ENCODE peak calls at places on chromosomes 6 and 20, in ten cellular contexts. E, B, C, W, I, J, D, T, U and P are unnamed samples. For H3K4me1, the result is how much of the 10 kb centered on the place peaks cover.

GRCh38 chr6:124795879-124796838 is 166.1 kb upstream of the RNF217 start:
- DNase-seq in E (peak), B (no peak), C (no peak), W (no peak), I (peak), J (no peak), D (no peak), T (peak), U (no peak), P (no peak)

GRCh38 chr20:43538855-43539700 is 19.7 kb upstream of the SGK2 start:
- DNase-seq in E (no peak), B (no peak), C (no peak), W (no peak), I (no peak), J (no peak), D (peak), T (no peak), U (no peak), P (no peak)

GRCh38 chr20:48771542-48771941 is 56.3 kb downstream of the PREX1 start:
- DNase-seq in E (no peak), B (no peak), C (no peak), W (no peak), I (no peak), J (no peak), D (no peak), T (no peak), U (no peak), P (no peak)

GRCh38 chr6:32845381-32845884 is 1.6 kb upstream of the PSMB8 start:
- DNase-seq in E (no peak), B (no peak), C (no peak), W (no peak), I (no peak), J (peak), D (no peak), T (peak), U (no peak), P (no peak)

GRCh38 chr6:16688984-16689636 is 72.2 kb downstream of the ATXN1 start:
- DNase-seq in E (no peak), B (no peak), C (no peak), W (no peak), I (no peak), J (no peak), D (no peak), T (no peak), U (no peak), P (peak)

GRCh38 chr6:139568157-139568955 is 193.9 kb upstream of the CITED2 start:
- DNase-seq in E (no peak), B (no peak), C (no peak), W (no peak), I (no peak), J (no peak), D (no peak), T (no peak), U (no peak), P (no peak)

GRCh38 chr6:91704531-91704930 is 1117.7 kb upstream of the MAP3K7 start:
- DNase-seq in E (no peak), B (no peak), C (no peak), W (no peak), I (no peak), J (no peak), D (no peak), T (no peak), U (no peak), P (no peak)

GRCh38 chr6:118198746-118199145 is 291.7 kb downstream of the SLC35F1 start:
- DNase-seq in E (no peak), B (no peak), C (no peak), W (no peak), I (no peak), J (no peak), D (no peak), T (no peak), U (no peak), P (no peak)

GRCh38 chr6:135692426-135692825 is 159.1 kb upstream of the PDE7B start:
- DNase-seq in E (no peak), B (no peak), C (no peak), W (no peak), I (no peak), J (no peak), D (no peak), T (no peak), U (no peak), P (no peak)

GRCh38 chr20:64196831-64197418 is 32.7 kb downstream of the MYT1 start:
- DNase-seq in E (no peak), B (no peak), C (no peak), W (no peak), I (no peak), J (no peak), D (no peak), T (no peak), U (no peak), P (no peak)

GRCh38 chr6:7431594-7432390 is 42.2 kb downstream of the RIOK1 start:
- DNase-seq in E (no peak), B (no peak), C (no peak), W (no peak), I (no peak), J (no peak), D (no peak), T (no peak), U (no peak), P (no peak)

GRCh38 chr20:24493661-24494459 is 24.4 kb downstream of the SYNDIG1 start:
- DNase-seq in E (no peak), B (no peak), C (no peak), W (no peak), I (no peak), J (no peak), D (no peak), T (no peak), U (no peak), P (no peak)

GRCh38 chr6:27281105-27281539 is 31.0 kb downstream of the POM121L2 start:
- DNase-seq in E (no peak), B (no peak), C (no peak), W (no peak), I (no peak), J (no peak), D (no peak), T (no peak), U (no peak), P (no peak)

GRCh38 chr6:138673317-138674014 is 100.1 kb upstream of the CCDC28A start:
- DNase-seq in E (no peak), B (no peak), C (no peak), W (no peak), I (no peak), J (no peak), D (no peak), T (no peak), U (no peak), P (no peak)

GRCh38 chr20:825710-826421 is 7.6 kb upstream of the FAM110A start:
- DNase-seq in E (no peak), B (no peak), C (no peak), W (no peak), I (no peak), J (no peak), D (no peak), T (peak), U (peak), P (no peak)

GRCh38 chr20:51862796-51863195 is 60.5 kb upstream of the SALL4 start:
- DNase-seq in E (no peak), B (no peak), C (no peak), W (no peak), I (no peak), J (no peak), D (no peak), T (no peak), U (no peak), P (no peak)

GRCh38 chr20:57443866-57444265 is 52.7 kb downstream of the RBM38 start:
- DNase-seq in E (no peak), B (no peak), C (no peak), W (no peak), I (no peak), J (no peak), D (no peak), T (no peak), U (no peak), P (no peak)

GRCh38 chr20:59873409-59873808 is 60.0 kb downstream of the SYCP2 start:
- DNase-seq in E (no peak), B (no peak), C (no peak), W (no peak), I (no peak), J (no peak), D (no peak), T (no peak), U (no peak), P (no peak)

GRCh38 chr6:149468179-149468578 is 16.6 kb downstream of the ZC3H12D start:
- DNase-seq in E (no peak), B (no peak), C (no peak), W (no peak), I (no peak), J (no peak), D (no peak), T (no peak), U (no peak), P (no peak)

GRCh38 chr6:33075568-33076405 is at the start of gene HLA-DPB1:
- DNase-seq in E (no peak), B (no peak), C (peak), W (no peak), I (no peak), J (peak), D (no peak), T (peak), U (no peak), P (no peak)

GRCh38 chr20:57123139-57123903 is 143.1 kb downstream of the BMP7 start:
- DNase-seq in E (no peak), B (no peak), C (no peak), W (no peak), I (no peak), J (no peak), D (no peak), T (no peak), U (no peak), P (no peak)

GRCh38 chr6:44076366-44077200 is 50.7 kb downstream of the MRPL14 start:
- DNase-seq in E (peak), B (peak), C (peak), W (peak), I (peak), J (no peak), D (peak), T (peak), U (peak), P (peak)

GRCh38 chr20:44166008-44166407 is 21.0 kb downstream of the JPH2 start:
- DNase-seq in E (peak), B (no peak), C (no peak), W (no peak), I (no peak), J (no peak), D (no peak), T (no peak), U (no peak), P (no peak)

GRCh38 chr6:19694697-19695096 is 142.5 kb upstream of the ID4 start:
- DNase-seq in E (no peak), B (no peak), C (no peak), W (no peak), I (no peak), J (no peak), D (no peak), T (no peak), U (no peak), P (no peak)

GRCh38 chr20:17430515-17430914 is 100.7 kb downstream of the BFSP1 start:
- DNase-seq in E (no peak), B (no peak), C (no peak), W (no peak), I (no peak), J (no peak), D (no peak), T (no peak), U (no peak), P (no peak)

GRCh38 chr6:30748851-30749540 is 4.6 kb upstream of the IER3 start:
- DNase-seq in E (no peak), B (no peak), C (peak), W (no peak), I (no peak), J (no peak), D (no peak), T (no peak), U (peak), P (no peak)

GRCh38 chr20:24966317-24967012 is 17.4 kb downstream of the CST7 start:
- DNase-seq in E (no peak), B (no peak), C (no peak), W (no peak), I (no peak), J (no peak), D (peak), T (no peak), U (no peak), P (peak)

GRCh38 chr6:56753801-56754200 is 111.1 kb upstream of the DST start:
- DNase-seq in E (no peak), B (no peak), C (no peak), W (no peak), I (no peak), J (no peak), D (no peak), T (no peak), U (no peak), P (no peak)

GRCh38 chr6:36596359-36596758 is 2.2 kb downstream of the SRSF3 start:
- DNase-seq in E (no peak), B (no peak), C (no peak), W (no peak), I (no peak), J (no peak), D (no peak), T (no peak), U (no peak), P (no peak)

GRCh38 chr20:54168961-54169862 is 4.6 kb downstream of the CYP24A1 start:
- DNase-seq in E (no peak), B (no peak), C (no peak), W (no peak), I (no peak), J (no peak), D (no peak), T (no peak), U (no peak), P (no peak)

GRCh38 chr20:1805161-1805581 is 90.0 kb upstream of the SIRPA start:
- DNase-seq in E (no peak), B (no peak), C (no peak), W (no peak), I (no peak), J (no peak), D (no peak), T (no peak), U (no peak), P (no peak)

GRCh38 chr6:116872771-116873170 is 4.3 kb upstream of the RFX6 start:
- DNase-seq in E (no peak), B (no peak), C (no peak), W (no peak), I (no peak), J (no peak), D (no peak), T (no peak), U (no peak), P (no peak)

GRCh38 chr20:54098044-54098443 is 27.6 kb upstream of the BCAS1 start:
- DNase-seq in E (no peak), B (no peak), C (no peak), W (no peak), I (no peak), J (no peak), D (no peak), T (no peak), U (no peak), P (no peak)

GRCh38 chr20:43916073-43916874 is 1.6 kb downstream of the TOX2 start:
- DNase-seq in E (no peak), B (no peak), C (no peak), W (peak), I (no peak), J (no peak), D (no peak), T (no peak), U (no peak), P (no peak)

GRCh38 chr20:19274001-19274400 is 61.6 kb downstream of the SLC24A3 start:
- DNase-seq in E (no peak), B (no peak), C (no peak), W (no peak), I (no peak), J (no peak), D (no peak), T (no peak), U (no peak), P (no peak)

GRCh38 chr6:15255481-15256414 is 9.9 kb downstream of the JARID2 start:
- DNase-seq in E (peak), B (no peak), C (peak), W (no peak), I (no peak), J (no peak), D (no peak), T (no peak), U (no peak), P (no peak)

GRCh38 chr6:15263780-15264374 is 18.0 kb downstream of the JARID2 start:
- DNase-seq in E (no peak), B (no peak), C (no peak), W (no peak), I (no peak), J (no peak), D (no peak), T (no peak), U (no peak), P (no peak)

GRCh38 chr6:15256538-15257222 is 10.8 kb downstream of the JARID2 start:
- DNase-seq in E (no peak), B (no peak), C (no peak), W (no peak), I (peak), J (no peak), D (no peak), T (no peak), U (no peak), P (no peak)

GRCh38 chr6:15260099-15260821 is 14.4 kb downstream of the JARID2 start:
- DNase-seq in E (no peak), B (no peak), C (no peak), W (no peak), I (no peak), J (no peak), D (no peak), T (no peak), U (no peak), P (no peak)

DNA sequence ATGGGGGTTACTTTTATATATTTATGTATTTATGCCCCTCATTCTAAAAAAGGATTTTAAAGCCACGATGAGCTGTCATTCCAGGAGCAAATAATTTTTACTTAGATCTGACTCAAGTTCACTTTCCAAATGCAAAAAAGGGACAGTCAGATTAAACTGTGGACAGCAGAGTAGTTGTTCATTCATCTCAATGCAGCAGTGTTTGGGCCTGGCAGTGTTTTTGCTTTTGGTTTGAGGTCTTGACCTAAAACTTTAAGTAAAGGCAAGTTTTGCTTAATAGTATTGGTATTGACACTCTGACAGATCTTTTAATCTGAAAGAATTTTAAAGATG is 13.9 kb downstream of the JARID2 start:
- DNase-seq in E (no peak), B (no peak), C (no peak), W (no peak), I (no peak), J (no peak), D (no peak), T (no peak), U (no peak), P (no peak)
- H3K4me1 ChIP-seq in E (half or more), B (under half), C (under half), W (under half), I (half or more), J (half or more), D (under half), T (half or more), U (under half), P (under half)

GRCh38 chr6:111485316-111485715 is 2.3 kb upstream of the REV3L start:
- DNase-seq in E (no peak), B (no peak), C (no peak), W (no peak), I (no peak), J (no peak), D (no peak), T (no peak), U (no peak), P (no peak)
- H3K4me3 ChIP-seq in E (no peak), B (no peak), C (no peak), W (no peak), I (no peak), J (no peak), D (no peak), T (no peak), U (no peak), P (no peak)

GRCh38 chr6:165656581-165657324 is 6.3 kb downstream of the PDE10A start:
- DNase-seq in E (no peak), B (no peak), C (no peak), W (no peak), I (no peak), J (no peak), D (no peak), T (no peak), U (no peak), P (no peak)
- H3K4me1 ChIP-seq in E (under half), B (under half), C (under half), W (under half), I (half or more), J (under half), D (under half), T (under half), U (under half), P (under half)

DNA sequence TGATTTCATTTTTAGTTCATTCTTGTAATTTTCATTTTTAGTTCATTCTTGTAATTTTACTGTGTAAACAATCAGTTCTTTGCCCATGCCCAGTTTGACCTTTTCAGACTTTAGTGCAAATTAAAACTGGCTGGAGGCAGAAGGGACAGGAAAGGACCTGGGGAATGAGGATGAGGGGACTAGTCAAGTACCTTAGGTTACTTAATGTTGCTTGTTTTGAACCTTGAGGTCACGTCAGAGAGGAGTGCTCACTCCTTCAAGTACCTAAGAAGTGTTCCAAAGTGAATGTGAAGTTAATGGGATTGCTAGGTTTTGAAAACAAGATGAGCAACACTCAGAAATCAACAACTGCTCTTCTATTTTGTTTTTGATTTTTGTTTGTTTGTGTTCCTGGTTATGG is 82.5 kb downstream of the FOXO3 start:
- DNase-seq in E (no peak), B (no peak), C (no peak), W (no peak), I (no peak), J (no peak), D (no peak), T (no peak), U (no peak), P (no peak)
- H3K4me3 ChIP-seq in E (no peak), B (no peak), C (no peak), W (no peak), I (no peak), J (no peak), D (no peak), T (no peak), U (no peak), P (no peak)

GRCh38 chr6:163565140-163565539 is 150.6 kb downstream of the QKI start:
- DNase-seq in E (no peak), B (no peak), C (no peak), W (peak), I (no peak), J (no peak), D (no peak), T (no peak), U (no peak), P (no peak)
- H3K4me1 ChIP-seq in E (under half), B (under half), C (under half), W (under half), I (half or more), J (under half), D (under half), T (half or more), U (under half), P (under half)

GRCh38 chr6:41226752-41227151 is 1.4 kb upstream of the TREML4 start:
- DNase-seq in E (no peak), B (no peak), C (no peak), W (no peak), I (no peak), J (no peak), D (no peak), T (no peak), U (no peak), P (no peak)
- H3K4me3 ChIP-seq in E (no peak), B (no peak), C (no peak), W (no peak), I (no peak), J (no peak), D (no peak), T (no peak), U (no peak), P (no peak)

GRCh38 chr6:15320683-15321082 is 74.8 kb downstream of the JARID2 start:
- DNase-seq in E (no peak), B (no peak), C (no peak), W (no peak), I (no peak), J (no peak), D (no peak), T (no peak), U (no peak), P (no peak)

GRCh38 chr6:15319677-15320076 is 73.8 kb downstream of the JARID2 start:
- DNase-seq in E (no peak), B (no peak), C (no peak), W (no peak), I (no peak), J (no peak), D (no peak), T (no peak), U (no peak), P (no peak)

GRCh38 chr6:15324427-15324985 is 78.6 kb downstream of the JARID2 start:
- DNase-seq in E (no peak), B (no peak), C (peak), W (no peak), I (no peak), J (no peak), D (no peak), T (no peak), U (no peak), P (no peak)

GRCh38 chr6:15322781-15323536 is 77.1 kb downstream of the JARID2 start:
- DNase-seq in E (no peak), B (no peak), C (peak), W (no peak), I (no peak), J (no peak), D (no peak), T (no peak), U (peak), P (no peak)

DNA sequence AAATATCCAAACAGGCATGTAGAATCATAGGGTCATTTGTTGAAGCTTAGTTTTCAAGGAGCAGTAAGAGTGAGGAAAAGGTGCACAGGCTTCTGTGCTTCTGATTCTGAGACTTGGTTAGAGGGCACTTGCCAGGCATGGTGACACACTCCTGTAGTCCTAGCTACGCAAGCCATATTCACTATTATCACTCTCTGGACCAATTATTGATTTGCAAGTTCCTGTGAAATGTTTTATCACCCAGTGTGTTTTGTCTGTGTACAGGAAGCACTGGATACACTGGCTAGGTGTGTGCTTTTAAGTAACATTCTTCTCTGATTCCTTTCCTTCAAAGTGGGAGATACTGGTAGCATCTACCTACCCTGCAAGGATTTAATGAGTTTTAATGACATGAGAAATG is 76.3 kb downstream of the JARID2 start:
- DNase-seq in E (no peak), B (no peak), C (peak), W (no peak), I (no peak), J (no peak), D (no peak), T (no peak), U (no peak), P (no peak)
- H3K4me1 ChIP-seq in E (under half), B (under half), C (under half), W (under half), I (half or more), J (under half), D (under half), T (under half), U (under half), P (under half)